ENCODE peak calls at places on chromosomes 1 and 21, in four cellular contexts. H is dorsolateral prefrontal cortex, G is bronchial epithelial cell, S is activated B cell treated with CpG ODN at 0.5 μM for 24 hours. C is an unnamed sample.

GRCh38 chr1:165073402-165074007 is 283.0 kb downstream of the LMX1A start:
- DNase-seq in G (peak), H (no peak), S (no peak), C (no peak)

GRCh38 chr1:203582568-203582967 is 44.1 kb upstream of the ATP2B4 start:
- DNase-seq in S (no peak), H (no peak), G (no peak), C (no peak)

GRCh38 chr1:243783714-243784113 is 66.3 kb downstream of the AKT3 start:
- DNase-seq in H (no peak), G (no peak), S (no peak), C (no peak)

GRCh38 chr21:37665230-37666024 is 250.8 kb downstream of the KCNJ6 start:
- DNase-seq in S (no peak), H (no peak), G (peak), C (no peak)

GRCh38 chr1:185373813-185374524 is 56.9 kb upstream of the IVNS1ABP start:
- DNase-seq in H (no peak), G (peak), S (no peak), C (no peak)

GRCh38 chr1:179516976-179517705 is 58.6 kb downstream of the NPHS2 start:
- DNase-seq in G (no peak), S (no peak), H (no peak), C (no peak)

GRCh38 chr1:52593495-52593894 is 8.7 kb upstream of the GPX7 start:
- DNase-seq in G (no peak), S (no peak), H (no peak), C (no peak)

GRCh38 chr1:242710286-242710685 is 185.8 kb upstream of the PLD5 start:
- DNase-seq in H (no peak), G (no peak), S (no peak), C (no peak)

GRCh38 chr1:37478890-37479254 is 4.5 kb downstream of the ZC3H12A start:
- DNase-seq in H (no peak), S (no peak), G (peak), C (no peak)

GRCh38 chr1:223052931-223053330 is 90.1 kb downstream of the TLR5 start:
- DNase-seq in H (no peak), G (peak), S (no peak), C (no peak)

GRCh38 chr1:111748618-111749337 is 6.9 kb upstream of the DDX20 start:
- DNase-seq in S (no peak), G (no peak), H (no peak), C (no peak)

GRCh38 chr1:64757213-64757612 is 12.3 kb downstream of the RAVER2 start:
- DNase-seq in S (no peak), G (no peak), H (no peak), C (no peak)

GRCh38 chr1:54380285-54380882 is 25.8 kb downstream of the SSBP3 start:
- DNase-seq in G (no peak), S (no peak), H (no peak), C (no peak)

DNA sequence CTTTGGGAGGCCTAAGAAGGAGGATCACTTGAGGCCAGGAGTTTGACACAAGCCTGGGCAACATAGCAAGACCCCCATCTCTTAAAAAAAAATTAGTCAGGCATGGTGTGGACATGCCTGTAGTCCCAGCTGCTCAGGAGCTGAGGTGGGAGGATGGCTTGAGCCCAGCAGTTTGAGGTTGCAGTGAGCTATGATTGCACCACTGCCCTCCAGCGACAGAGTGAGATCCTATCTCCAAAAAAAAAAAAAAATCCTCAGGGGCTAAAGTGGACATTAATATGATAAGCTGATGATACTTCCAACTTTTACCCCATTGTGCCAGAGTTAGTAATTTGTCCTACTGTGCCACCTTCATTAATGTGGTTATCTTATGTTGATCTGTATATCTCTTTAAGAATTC is 327.8 kb upstream of the FMN2 start:
- DNase-seq in S (no peak), G (no peak), H (no peak), C (no peak)
- TF ChIP-seq CTCF in S (no peak), G (no peak), H (no peak), C (no peak)

GRCh38 chr1:40040511-40041465 is at the start of gene CAP1:
- DNase-seq in H (peak), S (peak), G (peak), C (peak)

GRCh38 chr1:40039757-40040510 is 595 bp upstream of the CAP1 start:
- DNase-seq in G (peak), H (peak), S (peak), C (peak)

GRCh38 chr1:40041466-40041838 is 923 bp downstream of the CAP1 start:
- DNase-seq in S (no peak), H (no peak), G (no peak), C (no peak)

GRCh38 chr1:40038693-40039092 is 1.8 kb upstream of the CAP1 start:
- DNase-seq in H (no peak), G (no peak), S (no peak), C (no peak)

DNA sequence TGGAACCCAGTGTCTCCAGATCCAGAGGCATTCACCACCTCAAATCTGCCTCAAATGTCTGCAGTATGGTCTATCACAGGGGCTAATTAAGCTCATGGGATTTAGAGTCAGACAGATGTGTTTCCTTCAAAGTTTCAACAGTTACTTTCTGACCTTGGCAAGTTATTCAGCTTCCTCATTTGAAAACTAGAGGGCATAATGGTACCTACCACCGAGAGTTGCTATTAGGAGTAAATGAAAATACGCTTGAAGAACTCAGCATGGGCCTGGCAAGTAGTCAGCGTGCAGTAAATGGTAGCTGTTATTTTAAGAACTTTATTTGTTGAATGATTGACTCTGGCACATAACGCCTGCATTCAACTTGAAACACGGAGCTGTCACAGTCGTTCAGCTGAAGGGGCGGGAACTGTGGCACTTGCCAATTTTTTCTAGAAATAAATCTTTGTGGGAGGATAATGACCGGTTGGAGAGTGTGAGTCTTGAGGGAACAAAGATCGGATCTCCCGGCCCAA is 1.2 kb upstream of the CAP1 start:
- DNase-seq in S (no peak), H (no peak), G (peak), C (peak)
- TF ChIP-seq CTCF in S (no peak), H (no peak), G (no peak), C (peak)

GRCh38 chr1:6162773-6163172 is 17.3 kb downstream of the CHD5 start:
- DNase-seq in G (no peak), H (no peak), S (no peak), C (no peak)
- TF ChIP-seq CTCF in G (no peak), H (no peak), S (no peak), C (no peak)

GRCh38 chr1:218332416-218332815 is 12.7 kb upstream of the TGFB2 start:
- DNase-seq in H (no peak), G (no peak), S (no peak), C (no peak)

GRCh38 chr1:218324226-218324580 is 20.9 kb upstream of the TGFB2 start:
- DNase-seq in H (no peak), G (no peak), S (no peak), C (no peak)

GRCh38 chr1:218328769-218329168 is 16.4 kb upstream of the TGFB2 start:
- DNase-seq in G (no peak), H (no peak), S (no peak), C (no peak)

DNA sequence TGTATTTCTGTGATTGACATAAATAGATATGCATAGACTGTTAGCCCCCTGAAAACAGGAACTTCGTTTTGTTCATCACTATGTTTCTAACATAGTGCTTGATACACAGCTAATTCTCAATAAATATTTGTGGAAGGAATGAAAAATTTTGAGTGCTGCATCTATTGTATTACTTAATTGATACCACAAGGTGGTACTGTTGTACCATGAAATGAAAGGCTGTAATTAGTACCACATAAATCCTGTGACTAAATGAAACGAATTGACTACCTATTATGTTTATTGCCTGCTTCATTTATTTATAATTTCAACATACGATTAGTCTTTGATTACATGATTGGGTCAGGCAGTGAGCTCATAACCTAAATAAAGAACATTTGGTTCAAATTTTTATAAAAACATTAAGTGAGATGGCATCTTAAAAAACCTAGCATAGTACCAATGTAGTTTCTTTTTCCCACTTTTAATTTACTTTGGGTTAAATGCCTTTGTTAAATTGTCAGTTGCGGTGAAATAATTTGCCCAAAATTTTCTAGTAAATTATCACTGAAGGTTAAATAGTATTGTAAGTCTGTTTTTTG is 15.0 kb upstream of the TGFB2 start:
- DNase-seq in S (no peak), G (peak), H (no peak), C (no peak)
- TF ChIP-seq CTCF in S (peak), G (peak), H (peak), C (peak)

DNA sequence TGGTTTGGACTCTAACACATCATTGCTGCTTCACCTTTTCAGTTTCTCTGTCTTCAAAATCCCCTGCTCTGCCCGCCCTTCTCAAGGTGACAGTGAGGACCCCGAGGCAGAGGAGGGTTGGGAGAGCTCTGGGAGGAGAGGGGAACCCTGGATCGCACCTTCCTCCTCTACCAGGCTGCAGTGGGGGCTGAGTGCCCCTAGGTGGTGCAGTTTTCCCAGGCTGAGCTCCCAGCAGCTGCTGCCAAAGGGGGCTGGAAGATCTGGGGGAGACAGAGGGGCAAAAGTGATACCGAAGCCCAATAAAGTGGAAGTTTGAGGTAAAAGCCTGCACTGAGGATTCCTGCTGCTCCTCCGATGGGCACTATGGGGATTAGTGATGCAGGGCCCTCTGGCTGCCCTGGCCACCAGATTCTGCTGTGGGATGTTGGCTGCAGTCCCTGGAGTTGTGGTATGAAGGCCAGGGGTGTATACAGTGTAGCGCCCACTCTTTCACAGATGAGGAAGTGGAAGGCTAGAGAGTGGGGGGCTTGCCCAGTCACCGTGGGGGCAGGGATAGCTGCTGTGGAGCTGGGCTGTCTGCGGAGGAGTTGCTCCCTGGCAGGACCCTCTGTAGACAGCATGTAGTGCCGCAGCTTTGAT is 40.7 kb upstream of the SCMH1 start:
- DNase-seq in S (peak), H (peak), G (peak), C (no peak)
- TF ChIP-seq CTCF in S (no peak), H (peak), G (peak), C (peak)

DNA sequence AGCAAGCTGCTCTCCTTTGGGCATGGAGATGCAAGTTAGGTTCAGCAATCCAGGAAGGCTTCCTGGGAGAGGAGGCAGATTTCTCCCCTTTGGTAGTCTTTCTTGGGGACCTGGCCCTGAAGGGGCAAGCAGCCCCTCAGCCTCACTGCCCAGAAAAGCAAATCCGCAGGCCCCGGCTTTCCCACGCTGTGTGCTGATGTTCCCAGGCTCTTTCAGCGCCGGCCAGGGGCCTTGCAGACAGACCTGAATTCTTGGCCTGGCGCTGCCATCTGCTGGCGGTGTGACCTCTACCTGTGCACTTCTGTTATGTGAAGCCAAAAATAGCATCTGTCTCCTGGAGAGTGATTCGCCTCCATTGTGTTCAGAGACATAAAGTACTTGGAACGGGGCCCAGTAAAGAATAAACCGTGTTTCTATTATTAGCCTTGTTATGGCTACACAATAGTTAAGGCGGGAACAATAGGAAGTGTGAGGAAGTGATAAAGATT is 64.8 kb downstream of the ALPL start:
- DNase-seq in H (peak), S (no peak), G (peak), C (no peak)
- TF ChIP-seq CTCF in H (peak), S (no peak), G (peak), C (no peak)

GRCh38 chr1:30381266-30381665 is 342.1 kb downstream of the MATN1 start:
- DNase-seq in S (no peak), G (no peak), H (no peak), C (no peak)

GRCh38 chr1:30379684-30380624 is 343.4 kb downstream of the MATN1 start:
- DNase-seq in G (peak), S (no peak), H (peak), C (no peak)

GRCh38 chr1:30378991-30379581 is 344.3 kb downstream of the MATN1 start:
- DNase-seq in S (no peak), G (peak), H (no peak), C (no peak)

GRCh38 chr1:30381671-30382365 is 341.6 kb downstream of the MATN1 start:
- DNase-seq in S (no peak), H (no peak), G (no peak), C (no peak)

DNA sequence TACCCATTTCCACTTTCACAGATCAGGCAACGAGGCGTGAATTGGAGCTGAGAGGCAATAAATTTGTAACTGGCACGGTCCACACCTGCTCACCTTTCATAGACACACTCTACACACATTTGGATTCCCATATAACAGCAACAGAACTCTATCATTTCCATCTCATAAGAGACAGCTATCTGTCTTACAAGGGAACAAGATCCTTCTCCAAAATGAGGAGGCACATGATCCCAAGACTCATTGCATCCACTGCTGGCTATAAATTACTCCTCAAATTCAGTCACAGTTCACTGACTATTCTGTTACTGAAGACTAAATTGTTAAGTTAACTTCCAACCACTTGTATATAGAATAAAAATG is 342.8 kb downstream of the MATN1 start:
- DNase-seq in G (no peak), S (no peak), H (no peak), C (no peak)
- TF ChIP-seq CTCF in G (no peak), S (peak), H (no peak), C (peak)

C was measured in CD4-positive, alpha-beta T cell.